ENCODE peak calls at places on chromosomes 5 and 9, in ten cellular contexts. T is NCI-H526, F is neuronal stem cell, N is small intestine, W is tibial nerve, H is OCI-LY7, J is NCI-H1105, G is K562, E is HTR-8/SVneo, Y is choroid plexus epithelial cell. C is an unnamed sample.

GRCh38 chr9:36323926-36324325 is 65.7 kb upstream of the GNE start:
- DNase-seq in N (no peak), H (no peak), F (no peak), E (no peak), Y (no peak), G (no peak), W (no peak), T (no peak), J (no peak), C (no peak)

GRCh38 chr9:35914307-35914807 is 5.1 kb downstream of the SPAAR start:
- DNase-seq in H (peak), E (no peak), J (no peak), W (no peak), Y (peak), F (peak), T (no peak), N (peak), G (peak), C (no peak)

GRCh38 chr5:136001531-136001930 is 27.3 kb upstream of the TGFBI start:
- DNase-seq in F (no peak), G (no peak), T (no peak), Y (peak), E (no peak), W (no peak), N (no peak), J (no peak), H (no peak), C (no peak)

GRCh38 chr5:165035520-165035919 is 1530.1 kb downstream of the MAT2B start:
- DNase-seq in W (no peak), Y (no peak), T (no peak), H (no peak), E (no peak), J (no peak), G (no peak), N (no peak), F (no peak), C (no peak)

GRCh38 chr5:134240421-134240962 is 14.6 kb upstream of the PPP2CA start:
- DNase-seq in N (no peak), Y (peak), T (no peak), J (no peak), E (no peak), W (no peak), F (no peak), G (no peak), H (no peak), C (peak)

GRCh38 chr9:121299467-121300282 is 31.7 kb downstream of the GSN start:
- DNase-seq in W (peak), F (no peak), H (no peak), T (no peak), G (no peak), N (peak), J (peak), E (peak), Y (peak), C (no peak)

GRCh38 chr9:121074370-121075250 is at the start of gene CNTRL:
- DNase-seq in Y (peak), T (peak), F (peak), G (peak), E (peak), J (peak), H (peak), W (peak), N (peak), C (peak)

GRCh38 chr5:136856648-136857047 is 491.3 kb upstream of the TRPC7 start:
- DNase-seq in T (no peak), J (no peak), W (no peak), G (no peak), F (no peak), E (no peak), N (no peak), Y (no peak), H (no peak), C (no peak)

GRCh38 chr5:91875133-91875779 is 492.1 kb upstream of the ARRDC3 start:
- DNase-seq in J (no peak), G (no peak), H (no peak), Y (peak), F (no peak), N (no peak), W (no peak), E (no peak), T (no peak), C (peak)

GRCh38 chr9:99368341-99369326 is 146.6 kb downstream of the SEC61B start:
- DNase-seq in E (no peak), Y (peak), W (peak), F (peak), G (no peak), J (no peak), N (no peak), T (no peak), H (no peak), C (peak)

GRCh38 chr9:86407022-86407421 is 52.8 kb upstream of the TUT7 start:
- DNase-seq in T (no peak), E (peak), N (peak), F (no peak), W (no peak), J (no peak), G (no peak), H (no peak), Y (peak), C (no peak)

GRCh38 chr5:547086-547924 is 23.1 kb upstream of the SLC9A3 start:
- DNase-seq in F (no peak), G (no peak), W (no peak), J (no peak), E (no peak), N (no peak), H (no peak), T (no peak), Y (no peak), C (no peak)

GRCh38 chr5:150623152-150623877 is 17.1 kb upstream of the SYNPO start:
- DNase-seq in W (no peak), F (no peak), Y (no peak), G (no peak), T (no peak), E (no peak), H (no peak), J (no peak), N (no peak), C (no peak)

GRCh38 chr9:82331091-82331490 is 342.5 kb downstream of the SPATA31D1 start:
- DNase-seq in J (no peak), N (no peak), F (no peak), G (no peak), E (no peak), W (no peak), H (no peak), T (no peak), Y (no peak), C (no peak)

GRCh38 chr9:123724211-123724831 is 205.6 kb downstream of the DENND1A start:
- DNase-seq in W (no peak), Y (peak), F (no peak), N (peak), J (no peak), T (no peak), G (no peak), E (no peak), H (no peak), C (no peak)

GRCh38 chr5:131986161-131986912 is 25.1 kb downstream of the ACSL6 start:
- DNase-seq in F (no peak), N (no peak), J (no peak), Y (no peak), G (no peak), H (no peak), T (no peak), W (no peak), E (no peak), C (no peak)

GRCh38 chr9:119221281-119221680 is 148.0 kb downstream of the BRINP1 start:
- DNase-seq in F (no peak), E (no peak), G (no peak), Y (no peak), N (no peak), T (no peak), H (no peak), W (no peak), J (no peak), C (no peak)

GRCh38 chr9:38153910-38154291 is 84.9 kb upstream of the SHB start:
- DNase-seq in E (no peak), J (no peak), G (no peak), T (no peak), F (no peak), H (no peak), W (no peak), Y (no peak), N (no peak), C (no peak)

GRCh38 chr5:93635991-93636390 is 53.0 kb downstream of the NR2F1 start:
- DNase-seq in Y (no peak), J (no peak), G (no peak), H (no peak), F (no peak), E (no peak), N (no peak), T (no peak), W (no peak), C (no peak)

GRCh38 chr5:66469684-66470083 is 126.5 kb upstream of the MAST4 start:
- DNase-seq in F (no peak), G (no peak), E (no peak), T (no peak), W (no peak), H (peak), N (no peak), J (no peak), Y (peak), C (no peak)

GRCh38 chr9:72554221-72554641 is 32.8 kb downstream of the TMC1 start:
- DNase-seq in W (peak), G (no peak), J (no peak), F (no peak), Y (peak), T (no peak), E (peak), N (peak), H (no peak), C (no peak)

GRCh38 chr5:59607126-59607807 is 286.3 kb downstream of the PDE4D start:
- DNase-seq in F (no peak), Y (peak), E (no peak), N (no peak), T (no peak), H (no peak), W (no peak), J (no peak), G (no peak), C (no peak)

GRCh38 chr9:35001803-35002502 is 12.4 kb downstream of the DNAJB5 start:
- DNase-seq in G (no peak), N (no peak), T (no peak), E (no peak), H (no peak), J (no peak), F (no peak), Y (no peak), W (no peak), C (no peak)

GRCh38 chr5:107935641-107936040 is 264.9 kb upstream of the EFNA5 start:
- DNase-seq in E (no peak), H (no peak), F (peak), N (no peak), W (no peak), J (no peak), G (no peak), Y (no peak), T (no peak), C (no peak)

GRCh38 chr5:97797994-97798451 is 615.0 kb upstream of the RIOK2 start:
- DNase-seq in N (no peak), J (no peak), H (no peak), T (no peak), G (no peak), Y (peak), W (no peak), E (no peak), F (no peak), C (no peak)

GRCh38 chr9:74639112-74639511 is 142.0 kb downstream of the RORB start:
- DNase-seq in H (no peak), T (no peak), Y (no peak), E (no peak), G (peak), W (no peak), J (no peak), F (no peak), N (no peak), C (no peak)

GRCh38 chr9:5915438-5915837 is 24.7 kb downstream of the MLANA start:
- DNase-seq in H (no peak), F (no peak), Y (no peak), E (no peak), T (no peak), N (no peak), G (no peak), W (no peak), J (no peak), C (no peak)

GRCh38 chr5:39399135-39400036 is 25.4 kb downstream of the DAB2 start:
- DNase-seq in G (peak), J (no peak), T (no peak), Y (peak), F (no peak), W (peak), N (peak), H (no peak), E (peak), C (peak)

GRCh38 chr5:149317281-149318048 is 27.8 kb upstream of the GRPEL2 start:
- DNase-seq in N (peak), G (peak), F (peak), E (peak), J (peak), Y (peak), W (peak), H (peak), T (peak), C (no peak)

GRCh38 chr5:165538065-165538464 is 2032.6 kb downstream of the MAT2B start:
- DNase-seq in J (no peak), G (no peak), N (no peak), H (no peak), E (no peak), W (no peak), T (no peak), F (no peak), Y (no peak), C (no peak)

GRCh38 chr9:33076031-33076359 is 479 bp downstream of the SMU1 start:
- DNase-seq in W (no peak), F (no peak), N (no peak), E (no peak), J (no peak), G (no peak), H (peak), T (no peak), Y (peak), C (no peak)

GRCh38 chr5:179231309-179231708 is 114.0 kb downstream of the ADAMTS2 start:
- DNase-seq in W (no peak), Y (no peak), H (no peak), G (no peak), T (no peak), E (no peak), J (no peak), N (no peak), F (no peak), C (no peak)

C was measured in brain pericyte.